ENCODE peak calls at places on chromosomes 7 and 10, in four cellular contexts. B, S, J and M are unnamed samples. For H3K4me1, the result is how much of the 10 kb centered on the place peaks cover.

GRCh38 chr10:24469993-24470392 is 253.7 kb downstream of the ARHGAP21 start:
- DNase-seq in B (no peak), S (no peak), J (peak), M (no peak)

GRCh38 chr7:100429637-100430449 is at the start of gene MEPCE:
- DNase-seq in S (peak), J (peak), B (peak), M (peak)

GRCh38 chr7:80087051-80087767 is 47.4 kb upstream of the GNAI1 start:
- DNase-seq in S (no peak), B (no peak), J (no peak), M (no peak)

GRCh38 chr7:149013876-149014275 is 14.4 kb downstream of the PDIA4 start:
- DNase-seq in S (no peak), J (no peak), B (no peak), M (no peak)

GRCh38 chr7:2785071-2785500 is 59.0 kb downstream of the GNA12 start:
- DNase-seq in S (no peak), B (no peak), J (no peak), M (no peak)

GRCh38 chr7:148336411-148336810 is 254.2 kb upstream of the C7orf33 start:
- DNase-seq in J (no peak), S (no peak), B (no peak), M (no peak)

GRCh38 chr10:17453377-17454091 is 861 bp downstream of the ST8SIA6 start:
- DNase-seq in B (peak), S (peak), J (peak), M (peak)

GRCh38 chr7:73725703-73726466 is 6.4 kb upstream of the STX1A start:
- DNase-seq in B (peak), S (peak), J (peak), M (peak)

GRCh38 chr7:96657347-96658010 is 52.2 kb downstream of the SEM1 start:
- DNase-seq in B (no peak), J (no peak), S (no peak), M (no peak)

DNA sequence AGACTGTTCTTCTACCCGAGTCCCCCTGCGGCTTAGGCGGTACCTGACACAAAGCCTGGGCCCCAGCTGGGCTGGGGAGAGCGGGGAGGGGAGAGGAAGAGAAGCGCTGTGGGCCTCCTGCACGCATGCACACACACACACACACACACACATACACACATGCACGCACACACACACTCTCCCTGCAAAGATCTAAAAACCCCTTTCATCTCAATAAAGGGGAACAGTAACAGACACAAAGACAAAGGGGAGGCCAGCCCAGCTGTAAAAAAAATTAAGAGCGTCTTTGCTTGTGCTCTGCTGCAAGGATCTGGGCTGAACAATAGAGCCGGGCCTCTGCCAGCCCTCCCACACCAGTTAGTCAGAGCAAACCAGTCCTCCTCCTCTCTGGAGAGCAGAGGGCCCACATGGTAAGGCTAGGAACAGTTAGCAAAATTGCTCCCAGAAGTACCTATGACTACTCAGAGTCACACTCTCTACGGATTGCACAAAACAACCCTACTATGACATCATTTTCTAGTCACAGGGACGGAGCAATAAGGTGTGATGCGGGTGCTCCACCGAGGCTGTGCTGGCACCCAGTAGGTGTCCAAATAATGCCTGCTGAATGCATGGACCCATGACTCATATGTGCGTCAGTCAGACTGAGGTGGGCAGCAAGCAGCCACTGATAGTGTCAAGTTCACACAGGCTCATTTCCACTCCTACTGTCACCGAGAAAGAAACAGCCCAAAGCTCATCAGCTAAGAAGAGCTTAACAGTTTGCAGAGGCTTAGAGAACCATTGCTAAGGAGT is 9.2 kb downstream of the ITPRIP start:
- DNase-seq in S (peak), J (peak), B (peak), M (peak)
- H3K4me3 ChIP-seq in S (peak), J (no peak), B (peak), M (peak)

GRCh38 chr7:101814996-101815825 is 2.2 kb upstream of the CUX1 start:
- DNase-seq in S (peak), J (peak), B (peak), M (peak)
- H3K4me1 ChIP-seq in S (under half), J (under half), B (under half), M (under half)

GRCh38 chr7:85183296-85183695 is 3.6 kb downstream of the SEMA3D start:
- DNase-seq in B (no peak), J (no peak), S (no peak), M (no peak)

GRCh38 chr7:85186083-85186520 is 754 bp downstream of the SEMA3D start:
- DNase-seq in B (peak), S (no peak), J (peak), M (no peak)

GRCh38 chr7:85184599-85185354 is 2.1 kb downstream of the SEMA3D start:
- DNase-seq in S (no peak), B (peak), J (no peak), M (no peak)

GRCh38 chr7:85185355-85186082 is 1.3 kb downstream of the SEMA3D start:
- DNase-seq in B (peak), S (no peak), J (peak), M (no peak)

DNA sequence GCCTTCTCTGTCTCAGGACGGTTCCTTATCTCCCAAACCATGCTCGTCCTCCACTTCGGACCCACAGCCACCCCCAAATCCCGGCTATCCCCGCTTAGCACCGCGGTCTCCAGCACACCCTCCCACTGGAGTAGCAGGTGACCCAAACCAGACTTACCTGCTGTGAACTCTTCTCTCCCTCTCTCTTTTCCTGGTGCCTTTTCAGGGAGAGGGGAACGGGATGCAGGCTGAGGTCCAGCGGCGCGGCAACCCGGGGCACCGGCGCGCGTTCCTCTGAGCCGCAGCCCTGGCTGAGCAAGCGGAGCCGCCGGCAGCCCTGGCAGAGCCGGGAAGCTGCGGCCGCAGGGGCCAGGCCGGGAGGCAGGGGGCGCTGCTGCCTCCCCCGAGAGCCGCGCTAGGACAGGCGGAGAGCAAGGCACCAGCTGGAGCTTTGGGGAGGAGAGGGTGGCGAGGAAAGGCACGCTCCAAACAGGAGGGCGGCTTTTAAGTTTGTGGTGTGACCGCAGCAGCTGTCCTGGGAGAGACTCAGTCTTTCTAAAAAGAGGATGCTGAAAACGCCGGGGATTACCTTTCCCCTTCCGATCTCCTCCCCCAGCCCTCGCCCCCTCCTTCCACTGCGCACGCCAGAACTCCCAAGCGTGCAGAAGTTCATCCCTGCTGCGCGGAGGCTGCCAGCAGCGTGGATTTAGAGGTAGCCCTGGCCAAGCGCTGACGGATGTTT is at the start of gene SEMA3D:
- DNase-seq in S (no peak), B (peak), J (peak), M (no peak)
- H3K4me3 ChIP-seq in S (no peak), B (peak), J (no peak), M (no peak)

GRCh38 chr10:26468691-26469090 is 30.6 kb downstream of the APBB1IP start:
- DNase-seq in J (no peak), S (peak), B (no peak), M (peak)
- H3K4me1 ChIP-seq in J (under half), S (half or more), B (under half), M (half or more)

DNA sequence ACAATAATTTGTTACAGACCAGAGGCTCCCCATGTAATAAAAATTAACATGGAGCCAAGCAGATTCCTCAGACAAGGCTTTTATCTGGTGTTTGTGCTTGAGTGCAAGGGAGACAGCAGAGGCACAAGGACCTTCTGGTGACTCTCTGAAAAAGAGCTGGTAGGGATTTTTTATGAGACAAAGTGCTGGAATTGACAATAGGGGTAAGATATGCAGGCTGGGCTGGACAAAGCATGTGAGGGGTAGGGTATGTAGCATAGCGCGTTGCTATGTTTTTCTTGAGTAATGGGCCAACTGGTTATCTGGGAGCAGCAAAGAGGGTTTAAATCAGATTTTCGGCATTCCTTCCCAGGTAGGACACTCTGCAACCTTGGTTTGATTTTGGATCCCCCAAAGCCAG is 7.9 kb upstream of the PANK1 start:
- DNase-seq in S (no peak), B (no peak), J (no peak), M (no peak)
- H3K4me3 ChIP-seq in S (no peak), B (no peak), J (no peak), M (no peak)

DNA sequence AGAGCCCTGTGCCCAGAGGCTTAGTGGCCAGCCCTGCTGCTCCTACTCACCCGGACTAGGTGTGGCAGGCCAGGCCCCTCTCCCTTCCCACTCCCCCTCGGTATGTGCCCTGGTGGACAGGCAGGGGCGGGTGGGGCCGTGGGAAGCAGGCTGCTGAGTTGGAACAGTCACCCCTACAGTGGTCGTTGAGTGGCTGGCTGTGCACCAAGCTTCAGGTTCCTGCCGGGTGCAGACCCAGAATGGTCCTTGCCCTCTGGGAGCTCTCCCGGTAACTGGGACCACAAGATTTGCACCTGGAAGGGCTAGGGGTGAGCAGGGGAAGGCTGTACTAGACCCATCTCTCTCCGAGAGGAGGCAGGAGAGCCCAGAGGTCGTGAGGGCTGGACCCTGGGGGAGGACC is 68.6 kb downstream of the ZMIZ1 start:
- DNase-seq in J (no peak), S (no peak), B (no peak), M (no peak)
- H3K4me1 ChIP-seq in J (under half), S (under half), B (half or more), M (under half)

GRCh38 chr7:5403442-5403841 is 20.2 kb downstream of the TNRC18 start:
- DNase-seq in S (no peak), B (no peak), J (no peak), M (no peak)

GRCh38 chr7:5408777-5409176 is 14.9 kb downstream of the TNRC18 start:
- DNase-seq in J (no peak), B (no peak), S (no peak), M (no peak)

DNA sequence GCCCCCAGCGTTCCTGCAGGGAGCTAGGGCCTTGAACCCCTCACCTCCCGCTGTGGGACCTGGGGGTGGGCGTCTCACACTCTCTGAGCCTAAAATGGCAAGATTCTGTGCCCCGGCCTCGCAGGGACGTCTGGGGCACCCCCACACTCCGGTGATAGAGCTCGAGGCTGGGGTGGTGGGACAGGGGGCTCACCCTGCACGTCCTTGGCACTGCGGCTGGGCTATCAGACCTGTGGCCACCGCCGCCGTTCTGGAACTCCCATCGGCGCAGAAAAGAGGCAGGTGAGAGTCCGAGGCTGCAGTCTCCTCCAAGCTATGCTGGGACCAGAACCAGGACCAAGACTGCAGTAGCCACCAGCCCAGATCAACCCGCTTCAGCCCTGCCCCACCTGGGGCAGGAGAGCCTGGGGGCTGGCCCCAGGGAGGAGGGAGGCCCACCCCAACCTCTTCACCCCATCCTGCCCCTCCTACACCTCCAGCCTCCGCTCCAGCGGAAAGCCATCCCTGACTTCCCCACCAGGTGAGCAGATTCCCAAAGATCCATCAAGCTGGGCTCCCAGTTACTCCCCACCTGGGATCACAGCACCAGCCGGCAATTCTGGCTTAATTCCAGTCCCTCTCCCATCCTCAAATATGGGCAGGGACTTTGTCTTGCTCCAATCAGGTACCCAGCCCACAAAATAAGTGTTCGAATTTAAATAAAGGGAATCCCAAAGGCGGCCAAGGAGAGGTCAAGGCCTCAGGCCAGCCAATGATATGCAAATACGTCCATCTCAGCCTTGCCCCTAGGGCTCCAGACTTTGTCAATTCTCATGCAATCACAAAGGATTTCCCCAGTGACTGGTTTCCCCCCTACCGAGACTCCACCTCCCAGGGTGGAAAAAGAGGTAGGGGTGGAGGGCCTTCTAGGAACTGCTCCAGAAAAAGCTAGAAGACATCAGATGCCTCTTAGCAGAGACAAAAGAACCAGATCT is 16.4 kb downstream of the TNRC18 start:
- DNase-seq in S (no peak), J (no peak), B (no peak), M (no peak)
- H3K4me3 ChIP-seq in S (no peak), J (no peak), B (no peak), M (no peak)

DNA sequence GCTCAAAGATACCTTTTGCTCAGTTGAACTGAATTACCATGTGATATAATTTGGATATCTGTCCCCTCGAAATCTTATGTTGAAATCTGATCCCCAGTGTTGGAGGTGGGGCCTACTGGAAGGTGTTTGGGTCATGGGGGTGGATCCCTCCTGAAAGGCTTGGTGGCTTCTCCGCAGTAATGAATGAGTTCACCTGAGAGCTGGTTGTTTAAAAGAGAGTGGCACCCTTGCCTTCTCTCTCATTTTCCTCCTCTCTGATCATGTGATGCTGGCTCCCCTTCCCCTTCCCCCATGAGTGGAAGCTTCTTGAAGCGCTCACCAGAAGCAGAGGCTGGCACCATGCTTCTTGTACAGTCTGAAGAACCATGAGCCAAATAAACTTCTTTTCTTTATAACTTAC is 60.7 kb downstream of the MYOF start:
- DNase-seq in B (no peak), J (no peak), S (no peak), M (no peak)
- H3K4me1 ChIP-seq in B (under half), J (under half), S (under half), M (under half)

DNA sequence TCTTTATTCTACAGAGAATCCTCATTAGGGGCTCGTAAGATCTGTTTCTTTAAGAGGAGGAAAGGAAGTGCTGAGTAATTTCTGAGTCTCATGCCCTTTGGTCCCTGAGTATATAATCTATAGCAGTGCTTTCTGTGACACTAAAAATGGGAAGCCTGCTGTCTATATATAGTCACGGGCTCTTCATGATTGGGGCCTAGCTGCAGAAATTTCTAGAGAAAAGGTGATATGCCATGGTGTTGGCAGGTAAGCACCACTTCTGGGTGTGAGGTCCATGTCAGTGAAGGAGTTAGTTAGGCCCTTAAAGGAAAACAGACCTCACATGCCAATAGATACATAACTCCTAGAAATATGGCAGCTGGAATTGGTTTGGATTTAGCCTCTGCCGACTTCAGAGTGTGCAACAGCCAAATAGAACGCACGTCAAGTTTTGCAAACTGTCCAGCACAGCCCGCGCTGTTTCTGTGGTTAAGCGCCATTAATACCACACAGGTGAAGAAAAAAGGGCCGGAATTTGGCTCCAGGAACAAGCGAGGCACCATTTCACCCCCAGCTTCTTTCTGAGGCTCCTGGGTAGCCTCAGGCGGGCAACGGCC is 123.2 kb downstream of the TACC2 start:
- DNase-seq in J (peak), S (no peak), B (no peak), M (no peak)
- H3K4me3 ChIP-seq in J (no peak), S (no peak), B (peak), M (no peak)

DNA sequence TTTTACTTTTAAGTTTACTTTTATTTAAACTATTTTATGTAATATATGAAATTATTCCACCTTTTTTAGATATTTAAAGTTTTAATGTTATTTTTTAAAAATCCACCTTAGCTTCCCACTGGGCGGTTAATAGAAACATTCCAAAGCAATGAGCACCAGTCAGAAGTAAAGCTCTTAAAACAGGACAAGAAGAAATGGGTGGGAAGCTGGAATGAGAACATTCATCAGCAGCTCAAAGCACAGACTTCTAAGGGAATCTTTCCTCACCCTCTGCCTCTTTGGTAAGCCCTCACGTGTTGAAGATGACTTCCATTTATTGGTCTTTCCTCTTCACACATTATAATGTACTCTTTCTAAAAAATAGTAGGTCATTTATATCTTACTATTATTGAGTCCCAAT is 3.1 kb downstream of the AGMO start:
- DNase-seq in J (no peak), B (no peak), S (no peak), M (no peak)
- H3K4me1 ChIP-seq in J (under half), B (under half), S (under half), M (under half)